ENCODE peak calls at places on chromosomes 3 and 15, in six cellular contexts. One of them, this sample, is unnamed.

GRCh38 chr3:45760878-45761711 is 35.2 kb downstream of the SLC6A20 start:
- DNase-seq in GM12878: peak
- DNase-seq in astrocyte of the spinal cord: peak
- DNase-seq in glutamatergic neuron: peak
- DNase-seq in upper lobe of right lung: no peak
- DNase-seq in HFFc6: peak
- DNase-seq in this sample: no peak

GRCh38 chr15:92510163-92510882 is 116.6 kb downstream of the ST8SIA2 start:
- DNase-seq in HFFc6: peak
- DNase-seq in glutamatergic neuron: no peak
- DNase-seq in upper lobe of right lung: no peak
- DNase-seq in astrocyte of the spinal cord: peak
- DNase-seq in GM12878: no peak
- DNase-seq in this sample: no peak

GRCh38 chr3:81793410-81793809 is 32.0 kb upstream of the GBE1 start:
- DNase-seq in GM12878: no peak
- DNase-seq in astrocyte of the spinal cord: no peak
- DNase-seq in upper lobe of right lung: no peak
- DNase-seq in HFFc6: no peak
- DNase-seq in glutamatergic neuron: no peak
- DNase-seq in this sample: no peak

GRCh38 chr3:172716476-172716875 is 5.6 kb upstream of the NCEH1 start:
- DNase-seq in upper lobe of right lung: peak
- DNase-seq in astrocyte of the spinal cord: no peak
- DNase-seq in glutamatergic neuron: no peak
- DNase-seq in GM12878: no peak
- DNase-seq in HFFc6: no peak
- DNase-seq in this sample: no peak

GRCh38 chr3:152474585-152474984 is 205.9 kb downstream of the MBNL1 start:
- DNase-seq in astrocyte of the spinal cord: peak
- DNase-seq in upper lobe of right lung: no peak
- DNase-seq in HFFc6: peak
- DNase-seq in GM12878: peak
- DNase-seq in glutamatergic neuron: no peak
- DNase-seq in this sample: no peak

GRCh38 chr3:141875893-141876380 is 506 bp upstream of the ATP1B3 start:
- DNase-seq in glutamatergic neuron: peak
- DNase-seq in upper lobe of right lung: peak
- DNase-seq in astrocyte of the spinal cord: peak
- DNase-seq in GM12878: no peak
- DNase-seq in HFFc6: peak
- DNase-seq in this sample: peak

GRCh38 chr3:21752749-21753347 is 1.8 kb upstream of the ZNF385D start:
- DNase-seq in GM12878: no peak
- DNase-seq in HFFc6: peak
- DNase-seq in upper lobe of right lung: no peak
- DNase-seq in glutamatergic neuron: no peak
- DNase-seq in astrocyte of the spinal cord: peak
- DNase-seq in this sample: no peak

GRCh38 chr15:63190993-63191392 is 1.6 kb downstream of the RAB8B start:
- DNase-seq in astrocyte of the spinal cord: no peak
- DNase-seq in GM12878: no peak
- DNase-seq in HFFc6: no peak
- DNase-seq in upper lobe of right lung: no peak
- DNase-seq in glutamatergic neuron: no peak
- DNase-seq in this sample: no peak

GRCh38 chr15:69478259-69478687 is 25.7 kb downstream of the RPLP1 start:
- DNase-seq in HFFc6: no peak
- DNase-seq in astrocyte of the spinal cord: peak
- DNase-seq in glutamatergic neuron: peak
- DNase-seq in upper lobe of right lung: peak
- DNase-seq in GM12878: no peak
- DNase-seq in this sample: peak

GRCh38 chr3:52593103-52593502 is 56.7 kb downstream of the UQCC5 start:
- DNase-seq in HFFc6: no peak
- DNase-seq in upper lobe of right lung: no peak
- DNase-seq in GM12878: no peak
- DNase-seq in astrocyte of the spinal cord: no peak
- DNase-seq in glutamatergic neuron: no peak
- DNase-seq in this sample: no peak

GRCh38 chr3:125262155-125262554 is 49.6 kb upstream of the SLC12A8 start:
- DNase-seq in glutamatergic neuron: no peak
- DNase-seq in upper lobe of right lung: no peak
- DNase-seq in HFFc6: no peak
- DNase-seq in GM12878: no peak
- DNase-seq in astrocyte of the spinal cord: no peak
- DNase-seq in this sample: no peak

GRCh38 chr3:12841970-12842328 is 584 bp upstream of the RPL32 start:
- DNase-seq in upper lobe of right lung: no peak
- DNase-seq in GM12878: no peak
- DNase-seq in astrocyte of the spinal cord: no peak
- DNase-seq in HFFc6: no peak
- DNase-seq in glutamatergic neuron: no peak
- DNase-seq in this sample: no peak

GRCh38 chr15:56798639-56799038 is 65.3 kb upstream of the ZNF280D start:
- DNase-seq in GM12878: peak
- DNase-seq in astrocyte of the spinal cord: no peak
- DNase-seq in glutamatergic neuron: no peak
- DNase-seq in HFFc6: no peak
- DNase-seq in upper lobe of right lung: no peak
- DNase-seq in this sample: no peak

GRCh38 chr3:131353946-131354345 is 27.6 kb upstream of the NUDT16 start:
- DNase-seq in glutamatergic neuron: no peak
- DNase-seq in HFFc6: no peak
- DNase-seq in astrocyte of the spinal cord: no peak
- DNase-seq in upper lobe of right lung: no peak
- DNase-seq in GM12878: no peak
- DNase-seq in this sample: no peak

GRCh38 chr3:122992628-122993570 is 34.7 kb downstream of the SEMA5B start:
- DNase-seq in astrocyte of the spinal cord: no peak
- DNase-seq in GM12878: no peak
- DNase-seq in glutamatergic neuron: no peak
- DNase-seq in upper lobe of right lung: no peak
- DNase-seq in HFFc6: no peak
- DNase-seq in this sample: no peak

GRCh38 chr15:29348308-29348914 is 78.8 kb upstream of the NSMCE3 start:
- DNase-seq in GM12878: no peak
- DNase-seq in upper lobe of right lung: no peak
- DNase-seq in HFFc6: no peak
- DNase-seq in astrocyte of the spinal cord: no peak
- DNase-seq in glutamatergic neuron: no peak
- DNase-seq in this sample: no peak

GRCh38 chr3:169430687-169431404 is 232.7 kb downstream of the MECOM start:
- DNase-seq in glutamatergic neuron: no peak
- DNase-seq in upper lobe of right lung: no peak
- DNase-seq in GM12878: no peak
- DNase-seq in astrocyte of the spinal cord: peak
- DNase-seq in HFFc6: no peak
- DNase-seq in this sample: no peak

GRCh38 chr3:60998855-60999254 is 252.4 kb downstream of the FHIT start:
- DNase-seq in upper lobe of right lung: no peak
- DNase-seq in glutamatergic neuron: no peak
- DNase-seq in HFFc6: no peak
- DNase-seq in GM12878: no peak
- DNase-seq in astrocyte of the spinal cord: no peak
- DNase-seq in this sample: no peak

GRCh38 chr3:12158387-12159226 is at the start of gene TIMP4:
- DNase-seq in astrocyte of the spinal cord: peak
- DNase-seq in upper lobe of right lung: no peak
- DNase-seq in GM12878: no peak
- DNase-seq in HFFc6: no peak
- DNase-seq in glutamatergic neuron: peak
- DNase-seq in this sample: no peak

GRCh38 chr15:100544946-100545345 is 16.2 kb upstream of the CERS3 start:
- DNase-seq in upper lobe of right lung: no peak
- DNase-seq in GM12878: no peak
- DNase-seq in glutamatergic neuron: no peak
- DNase-seq in HFFc6: no peak
- DNase-seq in astrocyte of the spinal cord: no peak
- DNase-seq in this sample: no peak

GRCh38 chr3:147680820-147681488 is 271.8 kb downstream of the ZIC1 start:
- DNase-seq in HFFc6: no peak
- DNase-seq in glutamatergic neuron: peak
- DNase-seq in astrocyte of the spinal cord: peak
- DNase-seq in GM12878: no peak
- DNase-seq in upper lobe of right lung: no peak
- DNase-seq in this sample: no peak

GRCh38 chr15:80265021-80265420 is 13.0 kb upstream of the CTXND1 start:
- DNase-seq in upper lobe of right lung: no peak
- DNase-seq in astrocyte of the spinal cord: no peak
- DNase-seq in HFFc6: peak
- DNase-seq in glutamatergic neuron: no peak
- DNase-seq in GM12878: no peak
- DNase-seq in this sample: no peak

GRCh38 chr15:95326689-95327525 is 1003.6 kb upstream of the NR2F2 start:
- DNase-seq in upper lobe of right lung: no peak
- DNase-seq in HFFc6: no peak
- DNase-seq in GM12878: no peak
- DNase-seq in astrocyte of the spinal cord: no peak
- DNase-seq in glutamatergic neuron: peak
- DNase-seq in this sample: peak

GRCh38 chr3:51968175-51968681 is 974 bp upstream of the PCBP4 start:
- DNase-seq in HFFc6: no peak
- DNase-seq in glutamatergic neuron: peak
- DNase-seq in astrocyte of the spinal cord: no peak
- DNase-seq in GM12878: no peak
- DNase-seq in upper lobe of right lung: no peak
- DNase-seq in this sample: peak

GRCh38 chr3:72134989-72135451 is 350.1 kb upstream of the PROK2 start:
- DNase-seq in GM12878: no peak
- DNase-seq in glutamatergic neuron: no peak
- DNase-seq in upper lobe of right lung: no peak
- DNase-seq in astrocyte of the spinal cord: no peak
- DNase-seq in HFFc6: no peak
- DNase-seq in this sample: no peak

GRCh38 chr15:68334661-68335124 is 57.1 kb downstream of the FEM1B start:
- DNase-seq in glutamatergic neuron: no peak
- DNase-seq in upper lobe of right lung: no peak
- DNase-seq in HFFc6: no peak
- DNase-seq in GM12878: no peak
- DNase-seq in astrocyte of the spinal cord: peak
- DNase-seq in this sample: no peak
- TF ChIP-seq CTCF in glutamatergic neuron: no peak
- TF ChIP-seq CTCF in upper lobe of right lung: no peak
- TF ChIP-seq CTCF in HFFc6: no peak
- TF ChIP-seq CTCF in GM12878: no peak
- TF ChIP-seq CTCF in astrocyte of the spinal cord: no peak
- TF ChIP-seq CTCF in this sample: no peak

GRCh38 chr3:40237892-40238571 is 71.5 kb upstream of the EIF1B start:
- DNase-seq in GM12878: no peak
- DNase-seq in astrocyte of the spinal cord: no peak
- DNase-seq in upper lobe of right lung: no peak
- DNase-seq in HFFc6: peak
- DNase-seq in glutamatergic neuron: peak
- DNase-seq in this sample: no peak
- TF ChIP-seq CTCF in GM12878: no peak
- TF ChIP-seq CTCF in astrocyte of the spinal cord: peak
- TF ChIP-seq CTCF in upper lobe of right lung: no peak
- TF ChIP-seq CTCF in HFFc6: peak
- TF ChIP-seq CTCF in glutamatergic neuron: peak
- TF ChIP-seq CTCF in this sample: peak

GRCh38 chr3:138051946-138052802 is 42.2 kb downstream of the CLDN18 start:
- DNase-seq in HFFc6: peak
- DNase-seq in GM12878: no peak
- DNase-seq in glutamatergic neuron: peak
- DNase-seq in astrocyte of the spinal cord: peak
- DNase-seq in upper lobe of right lung: peak
- DNase-seq in this sample: peak
- TF ChIP-seq CTCF in HFFc6: peak
- TF ChIP-seq CTCF in GM12878: peak
- TF ChIP-seq CTCF in glutamatergic neuron: no peak
- TF ChIP-seq CTCF in astrocyte of the spinal cord: peak
- TF ChIP-seq CTCF in upper lobe of right lung: peak
- TF ChIP-seq CTCF in this sample: peak

DNA sequence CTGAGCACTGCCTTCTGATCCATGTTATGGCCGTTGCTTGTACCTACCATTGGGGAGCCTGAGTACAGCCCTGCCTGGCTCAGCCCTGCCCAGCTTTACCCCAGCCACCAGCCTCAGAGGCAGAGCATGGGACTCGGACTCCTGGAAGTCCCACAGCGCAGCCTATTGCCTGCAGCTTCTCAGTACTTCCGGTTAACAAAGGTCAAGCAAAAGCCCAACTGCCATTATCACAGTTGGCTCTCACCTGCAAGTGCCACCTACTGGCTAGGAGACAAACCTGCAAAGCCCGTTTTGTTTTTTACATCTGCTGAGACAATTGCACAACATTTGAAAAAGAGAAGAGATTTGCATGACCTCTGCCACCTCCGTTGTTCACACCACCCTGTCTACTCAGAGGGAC is 1081.7 kb downstream of the NAALADL2 start:
- DNase-seq in HFFc6: no peak
- DNase-seq in upper lobe of right lung: no peak
- DNase-seq in glutamatergic neuron: peak
- DNase-seq in GM12878: no peak
- DNase-seq in astrocyte of the spinal cord: no peak
- DNase-seq in this sample: no peak
- TF ChIP-seq CTCF in HFFc6: no peak
- TF ChIP-seq CTCF in upper lobe of right lung: no peak
- TF ChIP-seq CTCF in glutamatergic neuron: no peak
- TF ChIP-seq CTCF in GM12878: peak
- TF ChIP-seq CTCF in astrocyte of the spinal cord: no peak
- TF ChIP-seq CTCF in this sample: no peak

GRCh38 chr15:71786673-71787072 is 23.7 kb upstream of the NR2E3 start:
- DNase-seq in astrocyte of the spinal cord: no peak
- DNase-seq in upper lobe of right lung: no peak
- DNase-seq in GM12878: no peak
- DNase-seq in glutamatergic neuron: no peak
- DNase-seq in HFFc6: no peak
- DNase-seq in this sample: no peak

GRCh38 chr15:71782447-71783165 is 27.7 kb upstream of the NR2E3 start:
- DNase-seq in astrocyte of the spinal cord: no peak
- DNase-seq in glutamatergic neuron: no peak
- DNase-seq in upper lobe of right lung: no peak
- DNase-seq in HFFc6: no peak
- DNase-seq in GM12878: no peak
- DNase-seq in this sample: no peak

GRCh38 chr15:71785996-71786395 is 24.4 kb upstream of the NR2E3 start:
- DNase-seq in glutamatergic neuron: no peak
- DNase-seq in astrocyte of the spinal cord: no peak
- DNase-seq in upper lobe of right lung: no peak
- DNase-seq in HFFc6: no peak
- DNase-seq in GM12878: no peak
- DNase-seq in this sample: no peak

GRCh38 chr15:71781965-71782265 is 28.4 kb upstream of the NR2E3 start:
- DNase-seq in glutamatergic neuron: no peak
- DNase-seq in GM12878: no peak
- DNase-seq in HFFc6: no peak
- DNase-seq in astrocyte of the spinal cord: no peak
- DNase-seq in upper lobe of right lung: no peak
- DNase-seq in this sample: no peak

DNA sequence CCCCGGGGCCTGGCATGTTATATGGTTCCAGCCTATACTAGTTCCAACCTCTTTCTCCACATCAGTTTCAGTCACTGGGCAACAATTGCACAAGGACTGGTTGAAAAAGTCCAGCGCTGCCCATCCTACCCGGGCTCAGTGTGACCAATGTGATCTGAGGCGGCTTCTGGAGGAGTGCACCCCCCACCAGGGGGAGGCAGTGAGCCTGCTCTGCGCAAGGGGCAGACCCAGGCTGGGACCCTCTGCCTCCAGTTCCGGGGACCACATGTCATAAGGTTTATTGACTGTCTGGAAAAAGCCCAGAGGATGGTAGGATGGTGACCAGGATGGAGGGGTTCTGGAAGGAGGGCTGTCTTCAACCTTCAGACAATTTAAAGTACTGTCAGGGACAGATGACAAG is 25.6 kb upstream of the NR2E3 start:
- DNase-seq in glutamatergic neuron: no peak
- DNase-seq in upper lobe of right lung: no peak
- DNase-seq in HFFc6: no peak
- DNase-seq in astrocyte of the spinal cord: no peak
- DNase-seq in GM12878: no peak
- DNase-seq in this sample: no peak
- TF ChIP-seq CTCF in glutamatergic neuron: peak
- TF ChIP-seq CTCF in upper lobe of right lung: peak
- TF ChIP-seq CTCF in HFFc6: peak
- TF ChIP-seq CTCF in astrocyte of the spinal cord: peak
- TF ChIP-seq CTCF in GM12878: peak
- TF ChIP-seq CTCF in this sample: peak